ENCODE peak calls at places on chromosomes 16 and 17, in ten cellular contexts. B is natural killer cell, Q is tibial artery, P is AG04449, V is LNCaP clone FGC, R is ovary, E is prostate gland, H is SK-N-SH, I is testis, F is body of pancreas. X is an unnamed sample.
A peak's percentile ranks its signal among the peaks of the same experiment; 100 is the strongest.

GRCh38 chr16:6447046-6447445 is 885.6 kb upstream of the RBFOX1 start:
- DNase-seq in B (no peak), Q (no peak), P (no peak), V (no peak), R (no peak), E (no peak), H (no peak), I (no peak), F (no peak), X (no peak)

GRCh38 chr17:48611681-48612455 is 1.1 kb upstream of the HOXB7 start:
- DNase-seq in B (no peak), Q (no peak), P (no peak), V (no peak), R (no peak), E (no peak), H (no peak), I (no peak), F (no peak), X (peak; percentile 75)

GRCh38 chr16:89050868-89051311 is 42.8 kb upstream of the ACSF3 start:
- DNase-seq in B (no peak), Q (no peak), P (no peak), V (no peak), R (no peak), E (no peak), H (no peak), I (no peak), F (no peak), X (no peak)

GRCh38 chr17:38599398-38599856 is 6.3 kb downstream of the SRCIN1 start:
- DNase-seq in B (no peak), Q (no peak), P (no peak), V (no peak), R (no peak), E (no peak), H (no peak), I (no peak), F (no peak), X (no peak)

GRCh38 chr17:29145289-29146058 is 34.7 kb downstream of the MYO18A start:
- DNase-seq in B (peak; percentile 55), Q (no peak), P (no peak), V (no peak), R (peak; percentile 63), E (peak; percentile 54), H (peak; percentile 66), I (peak; percentile 77), F (peak; percentile 83), X (no peak)

GRCh38 chr17:41773190-41773588 is 13.3 kb downstream of the JUP start:
- DNase-seq in B (no peak), Q (no peak), P (peak; percentile 33), V (peak; percentile 81), R (peak; percentile 77), E (peak; percentile 89), H (peak; percentile 71), I (no peak), F (peak; percentile 83), X (peak; percentile 63)

GRCh38 chr16:31187808-31188189 is 7.9 kb downstream of the FUS start:
- DNase-seq in B (no peak), Q (no peak), P (no peak), V (no peak), R (no peak), E (no peak), H (no peak), I (no peak), F (no peak), X (no peak)

GRCh38 chr17:38589462-38590114 is 16.2 kb downstream of the SRCIN1 start:
- DNase-seq in B (no peak), Q (no peak), P (no peak), V (no peak), R (no peak), E (no peak), H (no peak), I (no peak), F (no peak), X (no peak)

GRCh38 chr16:11405331-11406176 is 60.3 kb downstream of the RMI2 start:
- DNase-seq in B (no peak), Q (no peak), P (no peak), V (no peak), R (no peak), E (no peak), H (peak; percentile 59), I (peak; percentile 40), F (peak; percentile 24), X (no peak)

GRCh38 chr16:89193021-89193575 is 7.2 kb downstream of the SLC22A31 start:
- DNase-seq in B (no peak), Q (no peak), P (peak; percentile 26), V (peak; percentile 83), R (peak; percentile 84), E (no peak), H (peak; percentile 87), I (no peak), F (peak; percentile 51), X (peak; percentile 71)

GRCh38 chr16:22126037-22126558 is 33.8 kb downstream of the VWA3A start:
- DNase-seq in B (no peak), Q (peak; percentile 10), P (no peak), V (no peak), R (no peak), E (no peak), H (no peak), I (no peak), F (no peak), X (no peak)

GRCh38 chr16:30567991-30568638 is 3.4 kb downstream of the ZNF688 start:
- DNase-seq in B (no peak), Q (no peak), P (peak; percentile 19), V (no peak), R (no peak), E (peak; percentile 58), H (no peak), I (no peak), F (no peak), X (no peak)

GRCh38 chr16:5257462-5257861 is 159.9 kb upstream of the EEF2KMT start:
- DNase-seq in B (no peak), Q (no peak), P (no peak), V (no peak), R (no peak), E (no peak), H (no peak), I (no peak), F (no peak), X (no peak)

GRCh38 chr17:33779399-33779697 is 475.7 kb upstream of the CCL2 start:
- DNase-seq in B (no peak), Q (no peak), P (no peak), V (no peak), R (no peak), E (no peak), H (no peak), I (no peak), F (no peak), X (no peak)
- TF ChIP-seq CTCF in B (peak; percentile 50), Q (no peak), P (no peak), V (no peak), R (no peak), E (no peak), H (no peak), I (no peak), F (no peak), X (peak; percentile 40)

GRCh38 chr17:78186689-78187595 is at the start of the genes AFMID and TK1:
- DNase-seq in B (peak; percentile 77), Q (peak; percentile 97), P (peak; percentile 52), V (peak; percentile 96), R (peak; percentile 99), E (peak; percentile 97), H (peak; percentile 100), I (peak; percentile 97), F (peak; percentile 97), X (peak; percentile 96)
- TF ChIP-seq CTCF in B (peak; percentile 29), Q (peak; percentile 77), P (peak; percentile 95), V (peak; percentile 52), R (peak; percentile 94), E (peak; percentile 99), H (peak; percentile 85), I (peak; percentile 86), F (peak; percentile 91), X (peak; percentile 95)

DNA sequence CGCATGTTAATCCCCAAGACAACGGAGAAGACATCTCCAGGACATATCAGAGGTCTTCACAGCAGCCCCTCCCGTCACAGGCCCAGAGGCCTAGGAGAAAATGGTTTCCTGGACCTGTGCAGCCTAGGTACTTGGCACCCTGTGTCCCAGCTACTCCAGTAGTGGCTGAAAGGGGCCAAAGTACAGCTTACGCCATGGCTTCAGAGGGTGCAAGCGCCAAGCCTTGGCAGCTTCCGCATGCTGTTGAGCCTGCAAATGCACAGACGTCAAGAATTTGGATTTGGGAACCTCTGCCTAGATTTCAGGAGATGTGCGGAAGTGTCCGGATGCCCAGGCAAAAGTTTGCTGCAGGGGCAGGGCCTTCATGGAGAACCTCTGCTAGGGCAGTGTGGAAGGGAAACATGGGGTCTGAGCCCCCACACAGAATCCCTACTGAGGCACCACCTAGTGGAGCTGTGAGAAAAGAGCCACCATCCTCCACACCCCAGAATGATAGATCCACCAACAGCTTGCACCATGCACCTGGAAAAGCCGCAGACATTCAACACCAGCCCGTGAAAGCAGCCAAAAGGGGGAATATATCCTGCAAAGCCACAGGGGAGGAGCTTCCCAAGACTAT is 159.3 kb upstream of the COX10 start:
- DNase-seq in B (no peak), Q (no peak), P (no peak), V (no peak), R (no peak), E (no peak), H (no peak), I (no peak), F (no peak), X (no peak)
- TF ChIP-seq CTCF in B (no peak), Q (no peak), P (no peak), V (no peak), R (no peak), E (no peak), H (no peak), I (no peak), F (no peak), X (no peak)

GRCh38 chr17:32110596-32110995 is 31.7 kb upstream of the RHOT1 start:
- DNase-seq in B (no peak), Q (no peak), P (no peak), V (no peak), R (no peak), E (no peak), H (no peak), I (no peak), F (no peak), X (no peak)

GRCh38 chr17:32111141-32111771 is 31.0 kb upstream of the RHOT1 start:
- DNase-seq in B (no peak), Q (peak; percentile 71), P (no peak), V (no peak), R (peak; percentile 76), E (peak; percentile 32), H (peak; percentile 60), I (peak; percentile 64), F (peak; percentile 31), X (peak; percentile 65)

GRCh38 chr17:32116937-32117336 is 25.4 kb upstream of the RHOT1 start:
- DNase-seq in B (no peak), Q (no peak), P (no peak), V (no peak), R (no peak), E (no peak), H (no peak), I (no peak), F (no peak), X (no peak)

GRCh38 chr17:32114536-32114935 is 27.8 kb upstream of the RHOT1 start:
- DNase-seq in B (no peak), Q (no peak), P (no peak), V (no peak), R (no peak), E (no peak), H (no peak), I (no peak), F (no peak), X (no peak)

DNA sequence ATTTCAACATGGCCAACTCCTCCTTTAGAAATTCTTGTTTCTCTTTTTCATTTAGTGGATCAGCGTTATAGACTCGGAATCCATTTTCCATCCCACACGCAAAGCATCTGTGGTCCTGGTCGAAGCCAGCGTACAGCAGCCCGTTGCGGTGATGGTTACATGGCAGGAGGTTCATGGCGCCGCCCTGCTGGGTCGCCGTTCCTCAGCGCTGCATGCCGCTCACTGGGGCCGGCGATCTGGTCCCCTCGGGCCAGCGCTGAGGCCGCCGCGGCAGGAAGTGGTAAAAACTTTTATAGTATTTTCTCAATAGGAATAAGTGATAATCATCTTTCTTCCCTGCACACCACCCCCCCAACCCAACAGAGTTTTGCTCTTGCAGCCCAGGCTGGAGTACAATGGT is 29.9 kb upstream of the RHOT1 start:
- DNase-seq in B (no peak), Q (no peak), P (no peak), V (no peak), R (no peak), E (no peak), H (no peak), I (no peak), F (no peak), X (no peak)
- TF ChIP-seq CTCF in B (no peak), Q (no peak), P (no peak), V (no peak), R (no peak), E (no peak), H (no peak), I (no peak), F (no peak), X (no peak)

X was measured in mesothelial cell of epicardium.